ENCODE peak calls at places on chromosomes 12 and 14, in eight cellular contexts. M, V, X, R, S, D, I and F are unnamed samples.

GRCh38 chr12:2455410-2455809 is 339.4 kb upstream of the FKBP4 start:
- DNase-seq in M (no peak), V (no peak), X (peak; percentile 29), R (no peak), S (no peak), D (no peak), I (no peak), F (no peak)

GRCh38 chr14:52351561-52352491 is 37.7 kb downstream of the PTGER2 start:
- DNase-seq in M (no peak), V (no peak), X (no peak), R (no peak), S (no peak), D (no peak), I (no peak), F (no peak)

GRCh38 chr12:51848843-51849735 is 571 bp upstream of the FIGNL2 start:
- DNase-seq in M (peak; percentile 96), V (no peak), X (no peak), R (no peak), S (no peak), D (peak; percentile 76), I (no peak), F (no peak)

GRCh38 chr12:89140580-89141236 is 211.6 kb downstream of the DUSP6 start:
- DNase-seq in M (no peak), V (no peak), X (no peak), R (no peak), S (no peak), D (no peak), I (no peak), F (no peak)

GRCh38 chr12:1592444-1593231 is 1.7 kb downstream of the FBXL14 start:
- DNase-seq in M (peak; percentile 66), V (no peak), X (peak; percentile 65), R (no peak), S (no peak), D (peak; percentile 72), I (peak; percentile 65), F (peak; percentile 36)

GRCh38 chr12:53805801-53806200 is 54.0 kb upstream of the CISTR start:
- DNase-seq in M (no peak), V (no peak), X (no peak), R (no peak), S (no peak), D (no peak), I (no peak), F (no peak)

GRCh38 chr14:24607081-24607480 is 2.4 kb downstream of the GZMH start:
- DNase-seq in M (no peak), V (no peak), X (no peak), R (no peak), S (no peak), D (no peak), I (no peak), F (no peak)

GRCh38 chr12:112810235-112810917 is 18.8 kb downstream of the RPH3A start:
- DNase-seq in M (peak; percentile 64), V (no peak), X (no peak), R (no peak), S (no peak), D (no peak), I (no peak), F (no peak)

GRCh38 chr12:89951050-89951693 is 242.5 kb upstream of the ATP2B1 start:
- DNase-seq in M (no peak), V (no peak), X (no peak), R (no peak), S (no peak), D (no peak), I (peak; percentile 61), F (no peak)

GRCh38 chr12:52508211-52508610 is 12.0 kb downstream of the KRT5 start:
- DNase-seq in M (no peak), V (no peak), X (no peak), R (no peak), S (no peak), D (no peak), I (no peak), F (no peak)

GRCh38 chr12:3216726-3217682 is 139.8 kb downstream of the TSPAN9 start:
- DNase-seq in M (no peak), V (no peak), X (no peak), R (peak; percentile 4), S (no peak), D (no peak), I (no peak), F (no peak)

DNA sequence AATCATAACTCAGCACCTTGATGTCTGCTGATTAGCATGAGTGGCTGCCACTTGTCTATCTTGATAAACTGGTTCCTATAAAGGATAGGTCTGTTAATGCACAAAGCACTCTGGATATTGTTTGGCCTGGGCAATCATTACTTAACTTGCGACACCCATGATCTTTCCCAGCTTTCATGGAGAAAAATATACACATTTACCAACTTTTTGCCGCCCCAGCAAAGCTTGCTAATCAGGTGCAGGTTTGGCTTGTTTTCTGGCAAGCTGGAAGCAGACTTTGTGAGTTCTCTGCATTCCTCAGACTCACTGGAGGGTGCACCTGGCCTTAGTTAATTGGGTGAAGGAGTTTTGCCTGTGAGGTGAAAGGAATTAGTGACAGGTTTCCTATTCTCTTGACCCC is 1126.4 kb upstream of the FLRT2 start:
- DNase-seq in M (no peak), V (peak; percentile 35), X (no peak), R (no peak), S (no peak), D (peak; percentile 68), I (no peak), F (no peak)
- TF ChIP-seq POLR2AphosphoS5 in M (no peak), V (no peak), X (no peak), R (no peak), S (no peak), D (no peak), I (no peak), F (no peak)

DNA sequence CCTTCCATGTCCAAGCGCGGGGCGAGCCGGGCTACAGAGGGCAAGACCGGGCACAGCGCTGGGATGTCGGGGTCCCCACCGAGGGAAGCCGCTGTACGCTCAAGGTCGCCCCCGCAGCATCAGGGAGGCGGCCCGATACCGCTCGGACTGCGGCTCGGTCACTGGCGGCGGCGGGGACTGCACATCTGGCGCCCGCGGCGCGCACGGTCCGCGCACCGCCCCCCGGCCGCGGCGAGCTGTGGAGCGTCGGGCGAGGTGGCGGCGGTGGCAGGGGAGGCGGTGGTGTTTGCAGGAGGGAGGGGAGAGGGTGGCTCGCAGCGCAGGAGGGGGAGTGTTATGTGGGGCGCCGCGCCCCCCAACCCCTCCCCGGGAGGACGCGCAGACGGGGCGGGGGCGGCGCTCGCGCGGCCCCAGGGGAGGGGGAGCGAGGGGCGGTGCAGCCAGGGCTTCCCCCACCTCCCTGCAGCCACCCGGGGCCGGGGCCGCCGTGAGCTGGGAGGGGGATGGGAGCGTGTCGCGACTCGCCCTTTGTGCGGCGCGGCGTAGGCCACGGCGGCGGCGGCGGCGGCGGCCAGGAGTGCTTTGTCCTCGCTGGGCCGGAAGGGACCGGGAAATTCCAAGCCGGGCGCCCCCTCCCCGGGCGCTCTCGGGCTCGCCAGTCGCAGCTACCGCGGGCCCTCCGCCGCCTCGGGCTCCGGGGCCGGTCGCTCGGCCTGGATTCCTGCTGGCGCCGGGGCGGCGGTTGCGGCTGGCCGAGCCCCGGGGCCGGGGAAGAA is at the start of gene NUAK1:
- DNase-seq in M (peak; percentile 89), V (peak; percentile 54), X (peak; percentile 75), R (no peak), S (no peak), D (peak; percentile 78), I (peak; percentile 45), F (no peak)
- TF ChIP-seq POLR2AphosphoS5 in M (no peak), V (no peak), X (no peak), R (no peak), S (no peak), D (peak; percentile 60), I (no peak), F (no peak)

DNA sequence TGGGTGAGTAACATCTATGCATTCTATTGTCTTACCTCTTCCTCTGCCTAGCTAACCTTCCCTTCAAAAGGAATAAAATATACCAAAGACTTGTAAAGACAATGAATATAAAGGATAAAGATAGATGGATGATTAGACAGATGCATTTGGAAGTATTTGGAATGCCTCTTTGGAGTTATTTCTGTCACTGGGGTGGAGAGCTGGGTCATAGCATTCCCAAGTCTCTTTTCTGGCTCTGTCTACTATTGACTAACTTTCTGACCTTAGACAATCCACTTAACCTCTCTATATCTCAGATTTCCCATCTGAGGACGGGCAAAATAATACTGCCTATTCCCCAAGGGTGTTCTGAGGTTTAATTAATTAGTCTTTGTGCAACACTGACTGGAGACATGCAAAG is 517.4 kb downstream of the DIO2 start:
- DNase-seq in M (no peak), V (no peak), X (no peak), R (no peak), S (no peak), D (no peak), I (no peak), F (no peak)
- TF ChIP-seq POLR2AphosphoS5 in M (no peak), V (no peak), X (no peak), R (no peak), S (no peak), D (no peak), I (no peak), F (no peak)

DNA sequence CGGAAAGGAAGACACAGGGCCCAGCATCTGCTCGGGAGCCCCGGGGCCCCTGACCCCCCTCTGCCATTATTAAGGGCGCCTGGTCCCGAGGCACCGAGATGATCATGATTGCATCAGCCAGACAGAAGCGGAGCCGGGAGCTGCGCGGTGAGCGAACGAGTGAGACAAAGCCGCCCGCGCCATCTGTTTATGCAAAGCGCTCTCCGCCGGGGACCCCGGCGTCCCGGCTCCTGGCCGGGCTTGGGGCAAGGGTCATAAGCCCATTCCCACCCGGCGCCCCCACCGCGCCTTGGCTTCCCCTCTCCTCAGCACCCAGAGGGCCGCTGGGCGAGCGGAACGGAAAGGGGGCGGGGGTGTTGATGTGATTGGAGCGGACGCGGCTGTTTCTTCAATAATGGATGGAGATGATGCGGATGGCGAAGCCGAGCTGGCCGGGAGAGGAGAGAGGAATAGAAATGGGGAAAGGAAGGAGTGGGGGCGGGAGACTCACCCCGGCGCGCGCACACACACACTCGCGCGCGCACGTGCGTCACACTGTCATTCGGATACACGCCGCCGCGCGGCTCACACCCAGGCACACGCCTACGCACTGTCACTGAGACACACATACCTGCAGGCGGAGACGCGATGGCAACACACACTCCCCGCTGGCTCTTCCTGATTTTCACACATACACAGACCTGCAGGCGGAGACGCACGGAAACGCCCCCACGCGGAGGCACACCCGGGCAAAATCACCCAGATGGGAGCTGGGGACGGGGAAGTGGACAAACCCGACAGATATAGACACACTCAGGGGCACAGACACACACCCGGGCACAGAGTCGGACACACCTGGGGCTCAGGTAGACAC is 10.7 kb downstream of the STAC3 start:
- DNase-seq in M (peak; percentile 80), V (peak; percentile 52), X (peak; percentile 77), R (peak; percentile 47), S (peak; percentile 66), D (peak; percentile 67), I (peak; percentile 70), F (peak; percentile 48)
- TF ChIP-seq POLR2AphosphoS5 in M (peak; percentile 32), V (no peak), X (no peak), R (peak; percentile 50), S (peak; percentile 12), D (peak; percentile 53), I (no peak), F (no peak)

DNA sequence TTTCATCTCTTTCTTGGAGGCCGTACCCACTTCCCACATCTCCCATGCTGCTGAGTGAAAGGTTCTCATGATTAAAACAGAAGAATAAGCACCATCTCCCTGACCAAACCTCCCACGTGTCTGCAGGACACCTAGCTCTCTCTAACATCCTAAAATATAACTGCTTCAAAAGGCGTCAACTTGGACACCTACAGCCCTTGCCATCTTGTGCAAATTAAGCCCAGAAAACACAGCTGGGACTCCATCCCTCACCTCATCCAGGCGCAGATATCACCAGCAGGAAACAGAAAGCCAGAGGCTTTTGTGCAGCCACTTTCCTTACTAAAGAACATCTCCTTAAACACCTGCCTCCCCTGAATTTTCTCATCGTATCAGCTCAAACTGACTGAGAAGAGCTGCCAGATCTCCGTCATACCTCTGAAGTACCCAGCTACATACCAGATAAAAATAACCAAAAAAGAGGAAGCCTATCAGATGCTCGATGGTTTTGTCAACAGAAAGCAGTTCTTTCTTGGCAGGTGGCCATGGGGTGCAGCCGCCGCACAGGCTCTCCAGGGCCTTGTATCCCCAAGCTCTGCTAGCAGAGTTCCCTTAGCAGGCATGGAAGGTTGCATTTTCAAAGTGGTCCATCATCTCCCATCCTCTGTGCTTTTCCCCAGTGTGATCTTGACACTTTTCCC is 28.8 kb downstream of the MAP3K9 start:
- DNase-seq in M (no peak), V (peak; percentile 53), X (no peak), R (no peak), S (no peak), D (no peak), I (peak; percentile 27), F (peak; percentile 19)
- TF ChIP-seq POLR2AphosphoS5 in M (no peak), V (no peak), X (no peak), R (no peak), S (no peak), D (no peak), I (no peak), F (no peak)